ENCODE peak calls at places on chromosomes 1 and 21, in ten cellular contexts. J is GM19239; T is tibial artery; U is stimulated activated CD8-positive, alpha-beta memory T cell treated with anti-CD3 and anti-CD28 coated beads, Interleukin-12 subunit alpha, Interleukin-12 subunit beta, amount 100 ng/mL, for 1 hour; G is activated naive CD8-positive, alpha-beta T cell treated with anti-CD3 and anti-CD28 coated beads for 36 hours; Z is T-helper 2 cell; A is HEK293T; N is T-cell; S is SK-MEL-5; B is amniotic epithelial cell. Q is an unnamed sample.

GRCh38 chr21:34018910-34019309 is 54.5 kb upstream of the MRPS6 start:
- DNase-seq in N (no peak), U (no peak), A (no peak), Z (no peak), G (no peak), T (no peak), S (no peak), B (no peak), J (no peak), Q (no peak)

GRCh38 chr1:154492115-154492514 is 9.9 kb upstream of the TDRD10 start:
- DNase-seq in J (no peak), T (no peak), U (no peak), B (no peak), N (no peak), Z (no peak), A (no peak), G (no peak), S (no peak), Q (no peak)

GRCh38 chr1:93148001-93148400 is 32.2 kb downstream of the TMED5 start:
- DNase-seq in T (no peak), U (no peak), A (no peak), G (no peak), S (no peak), J (no peak), Z (no peak), N (no peak), B (peak), Q (no peak)

GRCh38 chr21:43331962-43332458 is 94.9 kb downstream of the SIK1 start:
- DNase-seq in T (peak), Z (no peak), N (no peak), B (peak), A (no peak), J (no peak), S (peak), U (no peak), G (no peak), Q (no peak)

GRCh38 chr1:230268371-230269170 is 157.6 kb downstream of the PGBD5 start:
- DNase-seq in A (peak), J (no peak), Z (no peak), B (peak), T (no peak), G (no peak), U (no peak), S (peak), N (no peak), Q (no peak)

GRCh38 chr1:179295356-179295755 is 1.8 kb downstream of the SOAT1 start:
- DNase-seq in Z (no peak), G (no peak), A (no peak), N (no peak), T (no peak), U (no peak), S (no peak), B (no peak), J (no peak), Q (no peak)

GRCh38 chr21:43805275-43805800 is 16.0 kb downstream of the RRP1 start:
- DNase-seq in A (no peak), G (no peak), N (no peak), S (no peak), U (no peak), T (no peak), Z (no peak), B (no peak), J (peak), Q (no peak)

GRCh38 chr1:246157516-246157915 is 349.6 kb downstream of the SMYD3 start:
- DNase-seq in S (no peak), U (no peak), A (no peak), J (no peak), G (no peak), T (no peak), N (no peak), Z (no peak), B (peak), Q (no peak)

GRCh38 chr1:1304331-1305299 is 3.1 kb downstream of the ACAP3 start:
- DNase-seq in U (no peak), A (peak), T (peak), S (peak), Z (no peak), G (no peak), J (no peak), B (peak), N (no peak), Q (no peak)

GRCh38 chr1:2604854-2605753 is 18.5 kb downstream of the PRXL2B start:
- DNase-seq in J (no peak), A (no peak), Z (no peak), B (no peak), N (no peak), G (no peak), U (no peak), S (no peak), T (no peak), Q (no peak)

GRCh38 chr1:244006961-244007360 is 44.1 kb upstream of the ZBTB18 start:
- DNase-seq in N (no peak), T (no peak), A (no peak), U (no peak), Z (no peak), B (no peak), G (no peak), J (no peak), S (no peak), Q (no peak)

GRCh38 chr1:235968837-235969236 is 96.1 kb downstream of the NID1 start:
- DNase-seq in Z (no peak), G (no peak), U (no peak), A (no peak), J (no peak), T (no peak), N (no peak), S (no peak), B (no peak), Q (no peak)

GRCh38 chr1:156639601-156640101 is 2.3 kb upstream of the BCAN start:
- DNase-seq in S (no peak), A (no peak), U (no peak), G (no peak), J (no peak), Z (no peak), N (no peak), T (no peak), B (no peak), Q (no peak)

GRCh38 chr1:228898582-228898992 is 163.3 kb downstream of the RHOU start:
- DNase-seq in N (no peak), Z (no peak), T (no peak), A (no peak), J (peak), S (no peak), U (no peak), B (no peak), G (no peak), Q (no peak)

GRCh38 chr1:222555992-222556615 is 8.2 kb upstream of the HHIPL2 start:
- DNase-seq in A (no peak), G (no peak), S (no peak), N (no peak), U (no peak), T (no peak), B (peak), J (no peak), Z (no peak), Q (no peak)

GRCh38 chr1:208189183-208189582 is 55.0 kb downstream of the PLXNA2 start:
- DNase-seq in B (no peak), G (no peak), S (no peak), U (no peak), J (no peak), Z (no peak), A (no peak), T (no peak), N (no peak), Q (no peak)

GRCh38 chr1:89516055-89516454 is 8.6 kb upstream of the LRRC8B start:
- DNase-seq in S (no peak), B (peak), N (no peak), U (no peak), A (no peak), Z (no peak), J (no peak), T (no peak), G (no peak), Q (no peak)

GRCh38 chr1:37983546-37983945 is 6.3 kb downstream of the SF3A3 start:
- DNase-seq in J (no peak), U (no peak), T (no peak), S (no peak), G (no peak), A (no peak), N (no peak), Z (no peak), B (no peak), Q (no peak)

GRCh38 chr1:230948903-230949302 is 29.8 kb downstream of the TTC13 start:
- DNase-seq in B (no peak), J (no peak), G (no peak), Z (no peak), T (no peak), S (no peak), U (no peak), A (no peak), N (no peak), Q (no peak)

GRCh38 chr21:33634254-33634653 is 7.3 kb downstream of the CRYZL1 start:
- DNase-seq in S (no peak), T (no peak), Z (no peak), G (no peak), N (no peak), J (no peak), U (no peak), B (no peak), A (no peak), Q (no peak)

GRCh38 chr1:37861151-37861550 is 1.8 kb upstream of the MTF1 start:
- DNase-seq in S (no peak), B (no peak), N (no peak), A (no peak), Z (no peak), G (no peak), T (no peak), J (no peak), U (no peak), Q (no peak)

GRCh38 chr1:53273526-53273925 is 35.2 kb upstream of the MAGOH start:
- DNase-seq in S (no peak), N (no peak), A (no peak), J (no peak), Z (no peak), G (no peak), B (no peak), T (no peak), U (no peak), Q (no peak)

GRCh38 chr21:32306021-32306780 is 7.5 kb downstream of the MRAP start:
- DNase-seq in U (no peak), T (no peak), N (no peak), Z (no peak), B (no peak), A (peak), G (no peak), J (no peak), S (peak), Q (no peak)

GRCh38 chr1:161094481-161094880 is 3.7 kb upstream of the KLHDC9 start:
- DNase-seq in B (no peak), J (no peak), Z (no peak), U (no peak), A (no peak), S (no peak), N (no peak), G (no peak), T (no peak), Q (no peak)

GRCh38 chr1:20975668-20976067 is 188.6 kb upstream of the HP1BP3 start:
- DNase-seq in N (no peak), B (no peak), Z (no peak), A (no peak), S (no peak), J (no peak), G (no peak), T (no peak), U (no peak), Q (no peak)

GRCh38 chr1:43513471-43514173 is 17.1 kb upstream of the PTPRF start:
- DNase-seq in G (no peak), U (no peak), J (no peak), B (no peak), A (no peak), S (no peak), T (no peak), Z (no peak), N (no peak), Q (no peak)

GRCh38 chr1:58432813-58433668 is 113.5 kb downstream of the OMA1 start:
- DNase-seq in S (no peak), G (no peak), Z (no peak), T (no peak), N (no peak), J (no peak), A (peak), U (no peak), B (no peak), Q (no peak)

GRCh38 chr21:17671733-17672132 is 59.0 kb upstream of the BTG3 start:
- DNase-seq in T (no peak), G (no peak), B (no peak), U (no peak), Z (no peak), N (no peak), J (no peak), S (no peak), A (no peak), Q (no peak)

GRCh38 chr1:98130406-98130805 is 209.6 kb upstream of the DPYD start:
- DNase-seq in Z (no peak), B (no peak), T (no peak), J (no peak), N (no peak), G (no peak), S (no peak), U (no peak), A (no peak), Q (no peak)

GRCh38 chr1:148315081-148315811 is 163.2 kb upstream of the NBPF11 start:
- DNase-seq in U (no peak), Z (no peak), S (no peak), T (no peak), J (no peak), B (no peak), G (no peak), A (no peak), N (no peak), Q (no peak)

GRCh38 chr1:91924146-91924545 is 25.1 kb upstream of the BRDT start:
- DNase-seq in G (no peak), Z (no peak), J (no peak), B (peak), U (no peak), N (no peak), A (no peak), S (peak), T (no peak), Q (no peak)

Q was measured in T-helper 17 cell.